ENCODE peak calls at places on chromosome 15, in six cellular contexts. One of them, this sample, is unnamed.
A peak's percentile ranks its signal among the peaks of the same experiment; 100 is the strongest.

GRCh38 chr15:90240856-90241255 is 6.8 kb downstream of the GDPGP1 start:
- DNase-seq in mammary epithelial cell: no peak
- DNase-seq in stimulated activated CD4-positive, alpha-beta T cell treated with anti-CD3 and anti-CD28 coated beads, Interleukin-2, amount 100 ng/mL, for 48 hours: no peak
- DNase-seq in C1 segment of cervical spinal cord: no peak
- DNase-seq in NCI-H460: no peak
- DNase-seq in HT1080: no peak
- DNase-seq in this sample: no peak

GRCh38 chr15:41501961-41502786 is 8.5 kb downstream of the ITPKA start:
- DNase-seq in mammary epithelial cell: no peak
- DNase-seq in stimulated activated CD4-positive, alpha-beta T cell treated with anti-CD3 and anti-CD28 coated beads, Interleukin-2, amount 100 ng/mL, for 48 hours: no peak
- DNase-seq in C1 segment of cervical spinal cord: no peak
- DNase-seq in NCI-H460: no peak
- DNase-seq in HT1080: no peak
- DNase-seq in this sample: no peak

GRCh38 chr15:60514261-60514881 is 35.4 kb upstream of the ICE2 start:
- DNase-seq in mammary epithelial cell: no peak
- DNase-seq in stimulated activated CD4-positive, alpha-beta T cell treated with anti-CD3 and anti-CD28 coated beads, Interleukin-2, amount 100 ng/mL, for 48 hours: no peak
- DNase-seq in C1 segment of cervical spinal cord: no peak
- DNase-seq in NCI-H460: no peak
- DNase-seq in HT1080: no peak
- DNase-seq in this sample: no peak

GRCh38 chr15:68672781-68673205 is 94.0 kb downstream of the CORO2B start:
- DNase-seq in mammary epithelial cell: no peak
- DNase-seq in stimulated activated CD4-positive, alpha-beta T cell treated with anti-CD3 and anti-CD28 coated beads, Interleukin-2, amount 100 ng/mL, for 48 hours: no peak
- DNase-seq in C1 segment of cervical spinal cord: no peak
- DNase-seq in NCI-H460: no peak
- DNase-seq in HT1080: peak; percentile 15
- DNase-seq in this sample: no peak

GRCh38 chr15:73598540-73599195 is 34.5 kb downstream of the NPTN start:
- DNase-seq in mammary epithelial cell: no peak
- DNase-seq in stimulated activated CD4-positive, alpha-beta T cell treated with anti-CD3 and anti-CD28 coated beads, Interleukin-2, amount 100 ng/mL, for 48 hours: no peak
- DNase-seq in C1 segment of cervical spinal cord: no peak
- DNase-seq in NCI-H460: no peak
- DNase-seq in HT1080: no peak
- DNase-seq in this sample: no peak

GRCh38 chr15:36796161-36796560 is 216.7 kb downstream of the CDIN1 start:
- DNase-seq in mammary epithelial cell: no peak
- DNase-seq in stimulated activated CD4-positive, alpha-beta T cell treated with anti-CD3 and anti-CD28 coated beads, Interleukin-2, amount 100 ng/mL, for 48 hours: no peak
- DNase-seq in C1 segment of cervical spinal cord: no peak
- DNase-seq in NCI-H460: no peak
- DNase-seq in HT1080: no peak
- DNase-seq in this sample: no peak

GRCh38 chr15:81106560-81106959 is 27.5 kb upstream of the CFAP161 start:
- DNase-seq in mammary epithelial cell: peak; percentile 67
- DNase-seq in stimulated activated CD4-positive, alpha-beta T cell treated with anti-CD3 and anti-CD28 coated beads, Interleukin-2, amount 100 ng/mL, for 48 hours: peak; percentile 25
- DNase-seq in C1 segment of cervical spinal cord: peak; percentile 15
- DNase-seq in NCI-H460: peak; percentile 54
- DNase-seq in HT1080: peak; percentile 72
- DNase-seq in this sample: peak; percentile 74

GRCh38 chr15:74041311-74041756 is 41.0 kb downstream of the GOLGA6A start:
- DNase-seq in mammary epithelial cell: no peak
- DNase-seq in stimulated activated CD4-positive, alpha-beta T cell treated with anti-CD3 and anti-CD28 coated beads, Interleukin-2, amount 100 ng/mL, for 48 hours: no peak
- DNase-seq in C1 segment of cervical spinal cord: no peak
- DNase-seq in NCI-H460: no peak
- DNase-seq in HT1080: no peak
- DNase-seq in this sample: no peak

GRCh38 chr15:78004919-78005634 is 72.4 kb downstream of the TBC1D2B start:
- DNase-seq in mammary epithelial cell: peak; percentile 12
- DNase-seq in stimulated activated CD4-positive, alpha-beta T cell treated with anti-CD3 and anti-CD28 coated beads, Interleukin-2, amount 100 ng/mL, for 48 hours: no peak
- DNase-seq in C1 segment of cervical spinal cord: peak; percentile 79
- DNase-seq in NCI-H460: no peak
- DNase-seq in HT1080: peak; percentile 44
- DNase-seq in this sample: no peak